ENCODE peak calls at places on chromosomes 3 and 15, in nine cellular contexts. One of them, this sample, is unnamed.

GRCh38 chr15:70323111-70323851 is 225.6 kb upstream of the TLE3 start:
- DNase-seq in cardiac muscle cell: peak; percentile 79
- DNase-seq in hepatocyte: peak; percentile 54
- DNase-seq in uterus: peak; percentile 90
- DNase-seq in esophagus muscularis mucosa: peak; percentile 96
- DNase-seq in HCT116: no peak
- DNase-seq in thoracic aorta: no peak
- DNase-seq in body of pancreas: no peak
- DNase-seq in lower lobe of right lung: no peak
- DNase-seq in this sample: peak; percentile 84

GRCh38 chr3:130508970-130509369 is 8.0 kb upstream of the COL6A6 start:
- DNase-seq in uterus: peak; percentile 24
- DNase-seq in cardiac muscle cell: peak; percentile 62
- DNase-seq in thoracic aorta: no peak
- DNase-seq in HCT116: no peak
- DNase-seq in esophagus muscularis mucosa: no peak
- DNase-seq in hepatocyte: peak; percentile 9
- DNase-seq in body of pancreas: no peak
- DNase-seq in lower lobe of right lung: no peak
- DNase-seq in this sample: no peak

GRCh38 chr3:182248349-182248880 is 536.7 kb downstream of the SOX2 start:
- DNase-seq in HCT116: peak; percentile 34
- DNase-seq in esophagus muscularis mucosa: no peak
- DNase-seq in lower lobe of right lung: no peak
- DNase-seq in body of pancreas: no peak
- DNase-seq in hepatocyte: no peak
- DNase-seq in cardiac muscle cell: no peak
- DNase-seq in thoracic aorta: no peak
- DNase-seq in uterus: no peak
- DNase-seq in this sample: no peak

GRCh38 chr15:57382222-57382621 is 5.9 kb downstream of the CGNL1 start:
- DNase-seq in esophagus muscularis mucosa: no peak
- DNase-seq in uterus: no peak
- DNase-seq in lower lobe of right lung: no peak
- DNase-seq in thoracic aorta: no peak
- DNase-seq in HCT116: no peak
- DNase-seq in hepatocyte: peak; percentile 57
- DNase-seq in body of pancreas: peak; percentile 65
- DNase-seq in cardiac muscle cell: no peak
- DNase-seq in this sample: no peak

GRCh38 chr3:55485208-55485791 is 1.8 kb downstream of the WNT5A start:
- DNase-seq in body of pancreas: peak; percentile 84
- DNase-seq in thoracic aorta: no peak
- DNase-seq in cardiac muscle cell: peak; percentile 89
- DNase-seq in esophagus muscularis mucosa: no peak
- DNase-seq in uterus: peak; percentile 70
- DNase-seq in lower lobe of right lung: peak; percentile 84
- DNase-seq in HCT116: no peak
- DNase-seq in hepatocyte: peak; percentile 94
- DNase-seq in this sample: peak; percentile 75

GRCh38 chr3:43105224-43105596 is 669 bp downstream of the POMGNT2 start:
- DNase-seq in body of pancreas: peak; percentile 22
- DNase-seq in cardiac muscle cell: no peak
- DNase-seq in uterus: peak; percentile 45
- DNase-seq in thoracic aorta: no peak
- DNase-seq in hepatocyte: no peak
- DNase-seq in esophagus muscularis mucosa: no peak
- DNase-seq in HCT116: no peak
- DNase-seq in lower lobe of right lung: no peak
- DNase-seq in this sample: no peak

GRCh38 chr3:77042892-77043291 is 3.0 kb downstream of the ROBO2 start:
- DNase-seq in lower lobe of right lung: no peak
- DNase-seq in cardiac muscle cell: no peak
- DNase-seq in HCT116: no peak
- DNase-seq in hepatocyte: peak; percentile 7
- DNase-seq in body of pancreas: no peak
- DNase-seq in esophagus muscularis mucosa: no peak
- DNase-seq in thoracic aorta: no peak
- DNase-seq in uterus: no peak
- DNase-seq in this sample: no peak

GRCh38 chr3:9875448-9875847 is 4.6 kb downstream of the CIDEC start:
- DNase-seq in esophagus muscularis mucosa: no peak
- DNase-seq in body of pancreas: no peak
- DNase-seq in thoracic aorta: no peak
- DNase-seq in cardiac muscle cell: no peak
- DNase-seq in uterus: no peak
- DNase-seq in hepatocyte: no peak
- DNase-seq in HCT116: no peak
- DNase-seq in lower lobe of right lung: no peak
- DNase-seq in this sample: no peak

GRCh38 chr15:72033711-72034110 is 84.2 kb downstream of the MYO9A start:
- DNase-seq in thoracic aorta: no peak
- DNase-seq in cardiac muscle cell: peak; percentile 12
- DNase-seq in esophagus muscularis mucosa: no peak
- DNase-seq in lower lobe of right lung: no peak
- DNase-seq in body of pancreas: no peak
- DNase-seq in hepatocyte: no peak
- DNase-seq in uterus: no peak
- DNase-seq in HCT116: no peak
- DNase-seq in this sample: no peak

GRCh38 chr15:77162872-77163633 is 92.1 kb upstream of the TSPAN3 start:
- DNase-seq in lower lobe of right lung: no peak
- DNase-seq in cardiac muscle cell: no peak
- DNase-seq in esophagus muscularis mucosa: no peak
- DNase-seq in thoracic aorta: no peak
- DNase-seq in hepatocyte: no peak
- DNase-seq in HCT116: no peak
- DNase-seq in body of pancreas: no peak
- DNase-seq in uterus: no peak
- DNase-seq in this sample: no peak

GRCh38 chr3:122681294-122682015 is 816 bp downstream of the PARP14 start:
- DNase-seq in cardiac muscle cell: no peak
- DNase-seq in HCT116: no peak
- DNase-seq in lower lobe of right lung: no peak
- DNase-seq in hepatocyte: no peak
- DNase-seq in uterus: peak; percentile 20
- DNase-seq in esophagus muscularis mucosa: no peak
- DNase-seq in body of pancreas: no peak
- DNase-seq in thoracic aorta: no peak
- DNase-seq in this sample: no peak

GRCh38 chr3:96209703-96210102 is 604.7 kb upstream of the EPHA6 start:
- DNase-seq in thoracic aorta: no peak
- DNase-seq in uterus: no peak
- DNase-seq in esophagus muscularis mucosa: no peak
- DNase-seq in body of pancreas: no peak
- DNase-seq in hepatocyte: peak; percentile 28
- DNase-seq in cardiac muscle cell: no peak
- DNase-seq in HCT116: no peak
- DNase-seq in lower lobe of right lung: no peak
- DNase-seq in this sample: no peak

GRCh38 chr3:96214941-96215340 is 599.5 kb upstream of the EPHA6 start:
- DNase-seq in thoracic aorta: no peak
- DNase-seq in uterus: no peak
- DNase-seq in esophagus muscularis mucosa: no peak
- DNase-seq in cardiac muscle cell: no peak
- DNase-seq in hepatocyte: no peak
- DNase-seq in HCT116: no peak
- DNase-seq in lower lobe of right lung: no peak
- DNase-seq in body of pancreas: no peak
- DNase-seq in this sample: no peak

GRCh38 chr3:96213393-96213792 is 601.0 kb upstream of the EPHA6 start:
- DNase-seq in uterus: no peak
- DNase-seq in esophagus muscularis mucosa: no peak
- DNase-seq in body of pancreas: no peak
- DNase-seq in cardiac muscle cell: no peak
- DNase-seq in hepatocyte: no peak
- DNase-seq in HCT116: no peak
- DNase-seq in thoracic aorta: no peak
- DNase-seq in lower lobe of right lung: no peak
- DNase-seq in this sample: no peak
- TF ChIP-seq CTCF in uterus: no peak
- TF ChIP-seq CTCF in esophagus muscularis mucosa: no peak
- TF ChIP-seq CTCF in body of pancreas: no peak
- TF ChIP-seq CTCF in cardiac muscle cell: no peak
- TF ChIP-seq CTCF in hepatocyte: no peak
- TF ChIP-seq CTCF in HCT116: no peak
- TF ChIP-seq CTCF in thoracic aorta: no peak
- TF ChIP-seq CTCF in lower lobe of right lung: no peak
- TF ChIP-seq CTCF in this sample: no peak

DNA sequence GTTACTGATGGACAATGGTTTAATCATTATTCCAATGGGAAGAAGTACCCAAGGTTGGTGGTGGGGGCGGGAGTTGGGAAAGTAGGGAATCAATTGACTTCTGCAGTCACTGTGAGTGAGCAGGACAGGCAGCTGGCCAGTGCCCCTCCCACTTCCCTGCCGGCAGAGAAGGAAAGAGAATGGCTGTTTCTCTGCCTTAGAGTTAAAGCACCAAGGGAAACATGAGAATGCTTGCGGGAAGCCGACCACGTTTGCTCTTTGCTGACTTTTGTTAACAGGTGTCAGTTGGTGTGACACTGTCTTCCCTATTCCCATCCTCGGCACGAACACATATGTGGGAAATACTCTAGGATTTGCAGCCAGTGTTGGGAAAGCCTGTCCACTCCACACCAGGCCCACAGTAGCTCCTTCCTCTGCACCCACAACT is 33.5 kb upstream of the MFSD1 start:
- DNase-seq in HCT116: no peak
- DNase-seq in cardiac muscle cell: peak; percentile 74
- DNase-seq in thoracic aorta: no peak
- DNase-seq in esophagus muscularis mucosa: peak; percentile 92
- DNase-seq in hepatocyte: peak; percentile 49
- DNase-seq in uterus: peak; percentile 65
- DNase-seq in body of pancreas: peak; percentile 42
- DNase-seq in lower lobe of right lung: peak; percentile 60
- DNase-seq in this sample: peak; percentile 82
- H3K4me3 ChIP-seq in HCT116: no peak overlapping the region
- H3K4me3 ChIP-seq in cardiac muscle cell: no peak overlapping the region
- H3K4me3 ChIP-seq in thoracic aorta: peak overlapping the region; percentile 28
- H3K4me3 ChIP-seq in esophagus muscularis mucosa: peak overlapping the region; percentile 29
- H3K4me3 ChIP-seq in hepatocyte: no peak overlapping the region
- H3K4me3 ChIP-seq in uterus: no peak overlapping the region
- H3K4me3 ChIP-seq in body of pancreas: no peak overlapping the region
- H3K4me3 ChIP-seq in lower lobe of right lung: peak overlapping the region; percentile 2
- H3K4me3 ChIP-seq in this sample: no peak overlapping the region

DNA sequence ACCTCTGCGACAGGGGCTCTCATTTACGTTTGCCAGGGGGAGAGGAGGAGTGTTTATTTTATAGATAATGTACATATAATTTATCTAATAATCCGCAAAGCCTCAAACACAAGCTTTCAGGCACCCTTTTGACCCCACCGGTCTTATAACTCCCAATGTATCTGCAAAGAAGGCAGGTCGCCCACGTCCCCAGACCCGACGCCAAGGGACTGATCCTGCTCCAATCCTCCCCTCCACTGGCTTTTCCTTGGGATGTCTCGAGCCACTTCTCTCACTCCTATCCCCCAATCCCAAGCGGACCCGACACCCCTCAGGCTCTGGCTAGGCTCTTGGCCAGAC is 452 bp downstream of the DCP1A start:
- DNase-seq in lower lobe of right lung: no peak
- DNase-seq in hepatocyte: no peak
- DNase-seq in thoracic aorta: no peak
- DNase-seq in esophagus muscularis mucosa: no peak
- DNase-seq in body of pancreas: no peak
- DNase-seq in HCT116: no peak
- DNase-seq in uterus: no peak
- DNase-seq in cardiac muscle cell: no peak
- DNase-seq in this sample: peak; percentile 21
- H3K4me1 ChIP-seq in lower lobe of right lung: peaks cover 30% of the 10 kb centered on the region
- H3K4me1 ChIP-seq in hepatocyte: peaks cover 18% of the 10 kb centered on the region
- H3K4me1 ChIP-seq in thoracic aorta: peaks cover 36% of the 10 kb centered on the region
- H3K4me1 ChIP-seq in esophagus muscularis mucosa: peaks cover 41% of the 10 kb centered on the region
- H3K4me1 ChIP-seq in body of pancreas: peaks cover 39% of the 10 kb centered on the region
- H3K4me1 ChIP-seq in HCT116: peaks cover 6% of the 10 kb centered on the region
- H3K4me1 ChIP-seq in uterus: peaks cover 6% of the 10 kb centered on the region
- H3K4me1 ChIP-seq in cardiac muscle cell: peaks cover 41% of the 10 kb centered on the region
- H3K4me1 ChIP-seq in this sample: peaks cover 25% of the 10 kb centered on the region

DNA sequence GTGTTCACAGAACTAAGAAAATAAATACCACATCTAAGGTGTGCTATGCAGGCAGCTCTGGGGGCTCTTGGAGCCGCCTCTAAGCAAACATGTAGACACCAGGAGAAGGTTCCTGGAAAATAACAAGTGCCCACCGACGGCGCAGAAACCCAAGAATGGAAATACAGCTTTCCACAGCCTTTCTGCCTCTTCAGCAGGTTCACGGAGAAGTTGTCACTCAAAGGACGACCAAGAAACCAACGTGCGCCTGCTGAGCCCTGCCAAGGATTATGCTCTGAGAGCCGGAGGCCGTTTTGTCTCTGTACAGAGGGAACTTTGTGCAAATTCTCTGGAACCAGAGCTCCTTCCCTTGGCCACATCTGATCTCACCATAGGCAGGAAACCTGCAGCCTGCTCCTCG is 40.4 kb upstream of the ETV5 start:
- DNase-seq in thoracic aorta: no peak
- DNase-seq in lower lobe of right lung: no peak
- DNase-seq in HCT116: no peak
- DNase-seq in uterus: no peak
- DNase-seq in body of pancreas: no peak
- DNase-seq in hepatocyte: no peak
- DNase-seq in cardiac muscle cell: no peak
- DNase-seq in esophagus muscularis mucosa: no peak
- DNase-seq in this sample: no peak
- TF ChIP-seq CTCF in thoracic aorta: no peak
- TF ChIP-seq CTCF in lower lobe of right lung: no peak
- TF ChIP-seq CTCF in HCT116: no peak
- TF ChIP-seq CTCF in uterus: no peak
- TF ChIP-seq CTCF in body of pancreas: no peak
- TF ChIP-seq CTCF in hepatocyte: no peak
- TF ChIP-seq CTCF in cardiac muscle cell: no peak
- TF ChIP-seq CTCF in esophagus muscularis mucosa: no peak
- TF ChIP-seq CTCF in this sample: no peak

DNA sequence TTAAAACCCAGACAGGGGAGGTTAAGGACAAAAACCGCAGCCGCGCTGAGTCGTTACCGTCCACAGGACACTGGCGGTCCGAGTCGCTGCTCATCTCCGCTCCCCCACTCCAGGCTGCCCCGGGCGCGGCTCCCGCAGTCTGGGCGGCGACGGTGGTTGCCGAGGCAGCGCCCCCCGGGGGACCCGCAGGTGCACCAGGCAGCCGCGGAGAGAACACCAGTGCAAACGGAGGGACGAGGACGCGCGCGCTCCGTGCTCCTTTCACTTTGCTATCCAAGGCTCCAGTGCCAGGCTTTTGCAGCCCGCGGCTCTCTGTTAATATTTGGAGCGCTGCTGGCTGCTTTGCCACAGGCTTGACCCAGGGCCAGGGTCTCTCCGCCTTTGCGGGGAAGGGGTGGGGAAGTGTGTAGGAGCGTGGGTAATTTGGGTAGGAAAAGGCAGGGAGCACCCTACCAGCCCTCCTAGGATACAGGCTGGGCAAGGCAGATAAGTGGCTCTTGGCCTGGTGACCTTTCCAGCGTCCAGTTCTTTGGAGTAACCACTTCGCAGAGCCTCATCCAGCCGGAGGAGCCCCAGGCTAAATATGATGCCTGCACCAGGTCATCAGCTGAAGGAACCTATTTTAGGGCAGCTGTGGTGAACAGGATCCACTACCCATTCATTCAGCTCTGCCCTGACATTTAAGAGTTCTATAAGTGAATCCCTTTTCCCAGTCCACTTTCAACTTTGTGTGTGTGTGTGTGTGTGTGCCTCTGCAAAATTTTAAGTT is at the start of gene GADL1:
- DNase-seq in body of pancreas: peak; percentile 31
- DNase-seq in cardiac muscle cell: peak; percentile 21
- DNase-seq in uterus: peak; percentile 27
- DNase-seq in lower lobe of right lung: peak; percentile 63
- DNase-seq in HCT116: no peak
- DNase-seq in esophagus muscularis mucosa: no peak
- DNase-seq in thoracic aorta: no peak
- DNase-seq in hepatocyte: peak; percentile 60
- DNase-seq in this sample: peak; percentile 25
- H3K4me3 ChIP-seq in body of pancreas: peak within 1 kb of the TSS; percentile 46
- H3K4me3 ChIP-seq in cardiac muscle cell: peak within 1 kb of the TSS; percentile 41
- H3K4me3 ChIP-seq in uterus: peak within 1 kb of the TSS; percentile 36
- H3K4me3 ChIP-seq in lower lobe of right lung: peak within 1 kb of the TSS; percentile 64
- H3K4me3 ChIP-seq in HCT116: peak within 1 kb of the TSS; percentile 45
- H3K4me3 ChIP-seq in esophagus muscularis mucosa: peak within 1 kb of the TSS; percentile 87
- H3K4me3 ChIP-seq in thoracic aorta: peak within 1 kb of the TSS; percentile 84
- H3K4me3 ChIP-seq in hepatocyte: peak within 1 kb of the TSS; percentile 51
- H3K4me3 ChIP-seq in this sample: peak within 1 kb of the TSS; percentile 71